ENCODE peak calls at places on chromosomes 5 and 9, in six cellular contexts. M is heart right ventricle, F is neural crest cell, V is fibroblast of lung, Z is AG09309, H is Calu3. O is an unnamed sample.
A peak's percentile ranks its signal among the peaks of the same experiment; 100 is the strongest.

GRCh38 chr5:159052282-159053011 is 47.3 kb downstream of the EBF1 start:
- DNase-seq in M (no peak), F (no peak), V (no peak), Z (no peak), H (no peak), O (no peak)

GRCh38 chr5:14937277-14937676 is 65.7 kb upstream of the ANKH start:
- DNase-seq in M (no peak), F (peak; percentile 9), V (no peak), Z (no peak), H (no peak), O (no peak)

GRCh38 chr5:38651806-38652205 is 95.4 kb upstream of the LIFR start:
- DNase-seq in M (no peak), F (no peak), V (no peak), Z (no peak), H (no peak), O (no peak)

GRCh38 chr9:1319436-1319835 is 269.3 kb downstream of the DMRT2 start:
- DNase-seq in M (no peak), F (no peak), V (no peak), Z (no peak), H (no peak), O (no peak)

GRCh38 chr5:174412374-174412773 is 312.0 kb upstream of the MSX2 start:
- DNase-seq in M (no peak), F (no peak), V (no peak), Z (no peak), H (no peak), O (no peak)

GRCh38 chr9:136799079-136799853 is 3.1 kb downstream of the CCDC183 start:
- DNase-seq in M (no peak), F (no peak), V (no peak), Z (no peak), H (peak; percentile 36), O (no peak)

GRCh38 chr5:139901971-139902370 is 106.4 kb downstream of the PSD2 start:
- DNase-seq in M (no peak), F (no peak), V (no peak), Z (no peak), H (no peak), O (no peak)

GRCh38 chr5:9720361-9720760 is 90.2 kb upstream of the TAS2R1 start:
- DNase-seq in M (no peak), F (no peak), V (no peak), Z (no peak), H (no peak), O (no peak)

GRCh38 chr5:120388016-120388781 is 75.9 kb upstream of the PRR16 start:
- DNase-seq in M (no peak), F (no peak), V (peak; percentile 98), Z (peak; percentile 91), H (no peak), O (peak; percentile 95)

GRCh38 chr5:98975223-98975622 is 46.4 kb upstream of the CHD1 start:
- DNase-seq in M (no peak), F (no peak), V (no peak), Z (no peak), H (peak; percentile 14), O (peak; percentile 38)

GRCh38 chr9:36793277-36793676 is 220.6 kb downstream of the MELK start:
- DNase-seq in M (no peak), F (no peak), V (no peak), Z (no peak), H (no peak), O (no peak)

GRCh38 chr5:130923543-130924159 is 241.4 kb downstream of the HINT1 start:
- DNase-seq in M (no peak), F (no peak), V (no peak), Z (peak; percentile 5), H (no peak), O (no peak)

GRCh38 chr9:36903541-36904435 is 130.3 kb downstream of the PAX5 start:
- DNase-seq in M (no peak), F (no peak), V (peak; percentile 48), Z (peak; percentile 2), H (peak; percentile 51), O (peak; percentile 84)

GRCh38 chr9:115135786-115136185 is 17.8 kb upstream of the TNC start:
- DNase-seq in M (no peak), F (no peak), V (peak; percentile 75), Z (no peak), H (no peak), O (no peak)

GRCh38 chr9:112248722-112249121 is 73.6 kb upstream of the SUSD1 start:
- DNase-seq in M (no peak), F (no peak), V (peak; percentile 22), Z (no peak), H (no peak), O (peak; percentile 37)

GRCh38 chr5:14413331-14413750 is 168.3 kb upstream of the OTULINL start:
- DNase-seq in M (no peak), F (no peak), V (no peak), Z (no peak), H (no peak), O (no peak)

GRCh38 chr9:114370985-114371335 is 16.8 kb downstream of the AKNA start:
- DNase-seq in M (no peak), F (no peak), V (no peak), Z (no peak), H (no peak), O (no peak)

GRCh38 chr9:121889990-121890563 is 203.0 kb downstream of the TTLL11 start:
- DNase-seq in M (no peak), F (no peak), V (no peak), Z (no peak), H (no peak), O (no peak)

GRCh38 chr9:6917162-6917561 is 159.4 kb downstream of the KDM4C start:
- DNase-seq in M (no peak), F (no peak), V (no peak), Z (no peak), H (no peak), O (no peak)

GRCh38 chr5:150640311-150641005 is at the start of gene SYNPO:
- DNase-seq in M (peak; percentile 84), F (no peak), V (peak; percentile 95), Z (peak; percentile 94), H (peak; percentile 49), O (peak; percentile 99)

GRCh38 chr9:126781186-126781585 is 23.7 kb upstream of the ZBTB43 start:
- DNase-seq in M (no peak), F (no peak), V (no peak), Z (no peak), H (no peak), O (no peak)

GRCh38 chr9:111743275-111743674 is 51.5 kb downstream of the SHOC1 start:
- DNase-seq in M (no peak), F (no peak), V (peak; percentile 80), Z (peak; percentile 72), H (peak; percentile 47), O (peak; percentile 94)

DNA sequence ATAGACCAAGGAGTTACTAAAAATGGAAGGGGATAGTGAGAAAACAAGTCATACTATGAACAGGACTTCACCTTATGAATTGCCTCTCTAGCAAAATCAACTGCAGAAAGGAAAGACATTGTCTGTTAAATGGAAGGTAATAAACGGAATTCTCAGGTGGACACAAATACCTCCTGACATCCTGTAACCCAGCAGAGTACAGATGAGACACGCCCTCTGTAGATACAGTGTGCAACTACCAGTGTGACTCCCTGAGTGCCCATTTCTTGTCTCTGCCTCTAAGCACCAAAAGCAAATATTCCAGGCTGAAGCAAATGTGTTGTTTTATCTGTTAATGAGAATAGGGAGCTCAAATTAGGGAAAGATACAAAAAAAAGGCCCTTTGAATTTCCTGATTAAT is 12.2 kb upstream of the PLPP1 start:
- DNase-seq in M (no peak), F (no peak), V (no peak), Z (no peak), H (peak; percentile 19), O (peak; percentile 16)
- TF ChIP-seq CTCF in M (no peak), F (no peak), V (no peak), Z (no peak), H (no peak), O (no peak)

GRCh38 chr9:33884856-33885701 is 68.1 kb downstream of the UBE2R2 start:
- DNase-seq in M (peak; percentile 66), F (no peak), V (peak; percentile 64), Z (no peak), H (peak; percentile 8), O (peak; percentile 46)

GRCh38 chr9:33877727-33878489 is 60.9 kb downstream of the UBE2R2 start:
- DNase-seq in M (no peak), F (no peak), V (peak; percentile 8), Z (no peak), H (no peak), O (no peak)

GRCh38 chr9:33878691-33879366 is 61.9 kb downstream of the UBE2R2 start:
- DNase-seq in M (no peak), F (no peak), V (no peak), Z (no peak), H (no peak), O (no peak)

GRCh38 chr9:33881635-33882034 is 64.7 kb downstream of the UBE2R2 start:
- DNase-seq in M (no peak), F (no peak), V (no peak), Z (no peak), H (no peak), O (peak; percentile 21)

DNA sequence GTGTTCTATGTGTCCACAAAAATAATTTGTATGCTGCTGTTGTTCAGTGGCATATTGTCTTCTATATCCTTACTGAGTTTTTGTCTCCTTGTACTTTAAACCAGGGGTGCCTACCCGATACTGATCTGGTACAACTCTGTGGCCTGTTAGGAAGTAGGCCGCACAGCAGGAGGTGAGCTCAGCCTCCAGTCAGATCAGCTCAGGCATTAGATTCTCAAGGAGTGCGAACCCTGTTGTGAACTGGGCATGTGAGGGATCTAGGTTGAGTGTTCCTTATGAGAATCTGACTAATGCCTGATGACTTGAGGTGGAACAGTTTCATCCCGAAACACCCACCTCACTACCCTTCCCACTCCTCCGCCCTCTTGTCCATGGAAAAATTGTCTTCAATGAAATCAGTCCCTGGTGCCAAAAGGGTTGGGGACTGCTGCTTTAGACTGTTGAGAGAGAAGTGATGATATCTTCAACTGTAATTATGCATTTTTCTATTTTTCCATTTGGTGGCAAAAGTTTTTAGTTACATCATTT is 63.7 kb downstream of the UBE2R2 start:
- DNase-seq in M (no peak), F (no peak), V (no peak), Z (no peak), H (no peak), O (no peak)
- TF ChIP-seq CTCF in M (no peak), F (no peak), V (no peak), Z (no peak), H (no peak), O (no peak)

GRCh38 chr9:120711354-120711753 is 2.9 kb downstream of the MEGF9 start:
- DNase-seq in M (no peak), F (no peak), V (peak; percentile 6), Z (no peak), H (no peak), O (peak; percentile 40)
- TF ChIP-seq CTCF in M (no peak), F (no peak), V (no peak), Z (no peak), H (no peak), O (no peak)

DNA sequence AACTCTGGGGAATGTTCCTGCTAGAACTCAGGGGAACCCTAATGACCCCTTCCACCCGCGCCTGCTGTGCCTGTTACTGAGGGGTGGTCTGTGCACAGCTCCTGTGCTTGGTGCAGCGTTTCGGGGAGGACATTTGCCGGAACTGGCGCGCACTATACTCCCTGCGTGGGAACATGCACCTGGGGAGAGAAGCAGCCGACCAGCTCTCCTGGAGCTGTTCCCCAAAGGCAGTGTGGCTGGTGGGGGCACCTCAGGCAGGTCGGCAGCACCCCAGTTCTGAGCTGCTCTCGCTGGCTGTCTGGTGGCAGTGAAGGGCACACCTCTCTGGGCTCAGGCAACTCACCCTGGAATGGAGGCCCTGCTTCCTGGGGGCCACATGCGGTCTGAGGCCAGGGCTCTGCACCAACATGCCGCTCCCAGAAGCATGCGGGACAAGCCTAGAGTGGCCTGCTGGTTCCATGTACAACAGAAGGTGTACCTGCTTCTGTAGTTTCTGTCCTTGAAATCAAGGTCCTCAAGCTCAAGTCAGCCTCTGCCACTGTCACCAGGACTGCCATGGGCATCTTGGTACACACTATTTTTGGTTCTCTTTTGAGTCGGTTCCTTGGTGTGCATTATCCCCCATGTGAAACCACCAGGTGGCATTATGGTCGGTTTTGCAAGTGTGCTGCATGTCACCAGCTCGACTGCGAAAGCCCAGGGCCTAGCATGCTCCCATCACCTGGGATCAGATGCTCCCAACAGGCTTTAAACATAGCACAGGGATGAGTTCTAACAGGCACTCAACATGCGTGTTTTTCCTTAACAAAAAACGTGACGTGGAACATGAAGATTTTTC is 7.8 kb upstream of the MRNIP start:
- DNase-seq in M (no peak), F (no peak), V (no peak), Z (no peak), H (no peak), O (no peak)
- TF ChIP-seq CTCF in M (no peak), F (no peak), V (no peak), Z (no peak), H (no peak), O (no peak)

O was measured in MCF 10A.